ENCODE peak calls at places on chromosomes 3 and 15, in nine cellular contexts. M, J, O, T, D, H, L, Z and K are unnamed samples. For H3K27me3, the result is how much of the 10 kb centered on the place peaks cover.

GRCh38 chr15:31275331-31276262 is 51.0 kb upstream of the KLF13 start:
- DNase-seq in Z (no peak), H (no peak), L (no peak), J (no peak), D (no peak), O (no peak), T (peak), M (no peak), K (no peak)

GRCh38 chr3:151431940-151432339 is 28.9 kb downstream of the IGSF10 start:
- DNase-seq in L (no peak), T (no peak), J (no peak), D (peak), Z (no peak), M (no peak), H (no peak), O (no peak), K (no peak)

GRCh38 chr3:18422972-18423371 is 2.2 kb downstream of the SATB1 start:
- DNase-seq in D (peak), M (no peak), J (no peak), L (no peak), Z (no peak), O (no peak), T (no peak), H (no peak), K (no peak)

GRCh38 chr3:115982121-115982520 is 358.8 kb downstream of the GAP43 start:
- DNase-seq in H (no peak), M (no peak), Z (no peak), D (no peak), L (no peak), O (no peak), J (no peak), T (no peak), K (no peak)

GRCh38 chr15:99755692-99756409 is 22.6 kb upstream of the LYSMD4 start:
- DNase-seq in Z (peak), M (peak), H (peak), T (peak), J (peak), L (peak), D (peak), O (no peak), K (peak)

GRCh38 chr15:23095796-23096195 is 40.8 kb downstream of the GOLGA6L1 start:
- DNase-seq in L (no peak), Z (no peak), T (no peak), J (no peak), O (no peak), H (no peak), D (no peak), M (no peak), K (no peak)

GRCh38 chr15:60004846-60005351 is 788 bp downstream of the FOXB1 start:
- DNase-seq in O (no peak), D (peak), J (no peak), H (no peak), L (no peak), Z (peak), T (no peak), M (peak), K (no peak)

GRCh38 chr15:73851679-73852078 is 21.7 kb upstream of the TBC1D21 start:
- DNase-seq in J (peak), H (no peak), O (peak), T (no peak), D (peak), M (peak), Z (no peak), L (peak), K (peak)

GRCh38 chr15:68829068-68829467 is 8.4 kb upstream of the ANP32A start:
- DNase-seq in L (no peak), J (no peak), M (no peak), D (peak), Z (no peak), H (no peak), O (no peak), T (no peak), K (no peak)

GRCh38 chr3:40930131-40930538 is 269.2 kb upstream of the CTNNB1 start:
- DNase-seq in T (no peak), L (no peak), H (no peak), Z (peak), O (no peak), J (no peak), D (no peak), M (no peak), K (no peak)

GRCh38 chr15:25652697-25653096 is 210.4 kb downstream of the ATP10A start:
- DNase-seq in L (no peak), H (no peak), O (no peak), J (no peak), Z (no peak), T (no peak), D (no peak), M (no peak), K (no peak)

GRCh38 chr15:90603893-90604292 is 74.2 kb downstream of the CRTC3 start:
- DNase-seq in T (no peak), M (no peak), H (no peak), Z (no peak), D (peak), L (no peak), J (peak), O (no peak), K (peak)

GRCh38 chr3:42819351-42819965 is 10.2 kb downstream of the ACKR2 start:
- DNase-seq in H (no peak), O (no peak), Z (no peak), D (no peak), J (peak), M (no peak), T (no peak), L (no peak), K (no peak)

GRCh38 chr3:128726691-128727031 is 678 bp downstream of the RAB7A start:
- DNase-seq in Z (peak), M (peak), O (no peak), L (peak), J (peak), H (peak), D (peak), T (peak), K (peak)

GRCh38 chr3:127389415-127389814 is 101.6 kb upstream of the PRR20G start:
- DNase-seq in L (no peak), J (no peak), O (no peak), H (no peak), T (no peak), M (no peak), D (no peak), Z (no peak), K (no peak)

GRCh38 chr15:29278436-29279099 is 8.9 kb upstream of the NSMCE3 start:
- DNase-seq in O (no peak), T (no peak), M (no peak), L (no peak), H (no peak), D (peak), Z (no peak), J (no peak), K (no peak)

GRCh38 chr15:79015416-79015815 is 70.6 kb upstream of the CTSH start:
- DNase-seq in O (no peak), M (no peak), D (no peak), T (no peak), J (no peak), H (no peak), L (no peak), Z (no peak), K (no peak)

GRCh38 chr3:141457624-141458236 is 29.1 kb upstream of the RASA2 start:
- DNase-seq in J (no peak), D (no peak), L (no peak), Z (no peak), H (no peak), M (no peak), T (no peak), O (no peak), K (no peak)

GRCh38 chr15:91922701-91923279 is 69.3 kb downstream of the SLCO3A1 start:
- DNase-seq in M (no peak), T (no peak), H (no peak), L (no peak), J (peak), D (no peak), O (no peak), Z (no peak), K (no peak)

GRCh38 chr15:66186049-66186825 is 67.3 kb downstream of the MEGF11 start:
- DNase-seq in H (no peak), O (no peak), Z (no peak), J (no peak), T (no peak), M (no peak), D (no peak), L (no peak), K (no peak)

GRCh38 chr15:48266029-48266428 is 59.9 kb downstream of the SLC12A1 start:
- DNase-seq in T (no peak), L (no peak), Z (no peak), O (no peak), H (no peak), M (no peak), J (no peak), D (no peak), K (no peak)

GRCh38 chr3:180085122-180085710 is 48.5 kb upstream of the PEX5L start:
- DNase-seq in Z (no peak), M (no peak), J (no peak), O (no peak), T (no peak), H (no peak), D (no peak), L (no peak), K (no peak)

GRCh38 chr3:137768021-137768360 is 3.9 kb downstream of the SOX14 start:
- DNase-seq in H (no peak), D (no peak), T (no peak), L (no peak), J (no peak), O (no peak), Z (peak), M (no peak), K (no peak)
- H3K27me3 ChIP-seq in H (under half), D (half or more), T (half or more), L (half or more), J (half or more), O (half or more), Z (half or more), M (half or more), K (under half)

DNA sequence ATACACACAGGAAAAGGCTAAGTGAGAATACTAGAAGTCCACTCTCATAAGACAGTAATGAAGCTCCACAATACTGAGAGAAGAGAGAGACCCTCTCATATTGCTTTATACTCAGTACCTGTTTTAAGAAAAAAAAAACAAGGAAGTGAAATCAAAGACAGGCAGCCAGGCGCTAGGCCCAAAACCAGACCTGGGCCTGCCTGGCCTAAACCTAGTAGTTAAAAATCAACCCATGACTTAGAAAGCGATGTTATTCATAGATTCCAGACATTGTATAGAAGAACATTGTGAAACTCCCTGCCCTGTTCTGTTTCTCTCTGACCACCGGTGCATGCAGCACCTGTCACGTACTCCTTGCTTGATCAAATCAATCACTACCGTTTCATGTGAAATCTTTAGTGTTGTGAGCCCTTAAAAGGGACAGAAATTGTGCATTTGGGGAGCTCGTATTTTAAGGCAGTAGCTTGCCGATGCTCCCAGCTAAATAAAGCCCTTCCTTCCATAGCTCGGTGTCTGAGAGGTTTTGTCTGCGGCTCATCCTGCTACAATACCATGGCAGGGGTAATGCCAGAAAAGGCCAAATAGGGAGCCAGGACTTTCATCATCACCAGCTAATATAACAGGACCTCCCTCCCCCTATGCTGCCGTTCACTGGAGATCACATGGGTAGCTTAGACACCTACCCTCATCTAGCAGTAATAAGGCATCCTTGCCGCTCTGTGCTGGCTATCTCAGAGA is 1294.1 kb downstream of the NSUN3 start:
- DNase-seq in L (no peak), H (no peak), T (no peak), D (no peak), M (no peak), O (no peak), J (no peak), Z (no peak), K (no peak)
- H3K27ac ChIP-seq in L (no peak), H (no peak), T (no peak), D (no peak), M (no peak), O (no peak), J (no peak), Z (no peak), K (no peak)

DNA sequence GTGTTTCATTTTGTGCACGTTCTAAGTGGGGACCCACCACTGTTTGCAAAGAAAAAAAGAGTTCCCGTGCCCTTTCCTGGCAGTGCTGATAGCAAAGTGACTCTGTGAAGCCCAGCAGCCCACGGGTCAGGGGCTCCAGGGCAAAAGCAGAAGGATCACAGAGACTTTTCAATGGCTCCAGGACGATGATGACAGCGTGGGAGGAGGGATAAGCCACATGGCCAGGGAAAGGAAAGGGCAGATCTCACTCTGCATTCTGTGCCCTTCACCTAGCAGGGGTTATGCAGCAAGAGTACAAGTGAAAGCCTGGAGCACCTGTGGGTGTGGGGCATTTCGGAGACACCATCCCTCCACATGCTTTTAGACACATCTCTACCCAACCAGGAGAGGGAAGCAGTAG is 35.4 kb downstream of the SEMA5B start:
- DNase-seq in M (no peak), L (no peak), H (no peak), J (no peak), T (no peak), Z (no peak), O (no peak), D (no peak), K (no peak)
- H3K27me3 ChIP-seq in M (under half), L (under half), H (under half), J (under half), T (under half), Z (under half), O (under half), D (under half), K (under half)

GRCh38 chr3:182978387-182978786 is 2.0 kb downstream of the DCUN1D1 start:
- DNase-seq in D (no peak), L (no peak), T (no peak), O (no peak), Z (no peak), J (no peak), H (no peak), M (no peak), K (no peak)
- H3K27ac ChIP-seq in D (no peak), L (no peak), T (no peak), O (no peak), Z (no peak), J (no peak), H (no peak), M (no peak), K (no peak)

GRCh38 chr3:86416334-86416733 is 574.6 kb downstream of the VGLL3 start:
- DNase-seq in Z (no peak), J (no peak), H (no peak), M (no peak), O (no peak), L (no peak), D (no peak), T (no peak), K (no peak)
- H3K27me3 ChIP-seq in Z (under half), J (under half), H (under half), M (under half), O (under half), L (under half), D (under half), T (under half), K (under half)

GRCh38 chr3:11718582-11719405 is 75.1 kb upstream of the VGLL4 start:
- DNase-seq in D (peak), M (peak), O (no peak), H (peak), J (peak), L (peak), T (peak), Z (peak), K (peak)

GRCh38 chr3:11719406-11720219 is 75.9 kb upstream of the VGLL4 start:
- DNase-seq in T (peak), L (peak), H (peak), O (peak), J (peak), Z (peak), M (peak), D (peak), K (peak)

GRCh38 chr3:11721114-11721440 is 77.4 kb upstream of the VGLL4 start:
- DNase-seq in O (no peak), J (no peak), D (peak), M (peak), L (no peak), H (no peak), T (no peak), Z (no peak), K (no peak)

GRCh38 chr3:11717768-11718581 is 74.3 kb upstream of the VGLL4 start:
- DNase-seq in D (peak), T (peak), J (peak), H (no peak), Z (no peak), M (no peak), O (no peak), L (no peak), K (no peak)

GRCh38 chr3:11720220-11721113 is 76.8 kb upstream of the VGLL4 start:
- DNase-seq in O (no peak), H (peak), D (peak), Z (peak), J (peak), L (peak), T (peak), M (peak), K (peak)
- H3K27ac ChIP-seq in O (no peak), H (peak), D (no peak), Z (peak), J (peak), L (peak), T (peak), M (no peak), K (peak)